ENCODE peak calls at places on chromosomes 12 and 14, in ten cellular contexts. Z, U, E, C, R, D, T, H, A and N are unnamed samples.

GRCh38 chr12:11668611-11669010 is 19.1 kb downstream of the ETV6 start:
- DNase-seq in U (no peak), C (no peak), D (no peak), H (no peak), A (no peak), E (no peak), Z (no peak), T (no peak), R (no peak), N (no peak)

GRCh38 chr12:69254046-69254445 is 14.7 kb downstream of the CPSF6 start:
- DNase-seq in H (no peak), R (no peak), U (no peak), T (no peak), C (no peak), D (peak; percentile 22), E (no peak), A (no peak), Z (no peak), N (no peak)

GRCh38 chr12:92424338-92424737 is 278.5 kb upstream of the PLEKHG7 start:
- DNase-seq in A (no peak), C (no peak), Z (no peak), H (no peak), R (no peak), U (no peak), E (no peak), D (no peak), T (no peak), N (no peak)

GRCh38 chr14:60133487-60133886 is 31.7 kb downstream of the DHRS7 start:
- DNase-seq in C (no peak), D (no peak), Z (no peak), U (no peak), A (no peak), E (no peak), H (no peak), R (no peak), T (no peak), N (no peak)

GRCh38 chr12:110619534-110619953 is 5.6 kb downstream of the TCTN1 start:
- DNase-seq in A (no peak), E (no peak), Z (no peak), H (no peak), C (no peak), R (peak; percentile 36), D (no peak), T (no peak), U (no peak), N (no peak)

GRCh38 chr14:95363468-95363954 is 43.8 kb upstream of the CLMN start:
- DNase-seq in H (no peak), A (no peak), D (no peak), E (no peak), Z (no peak), U (no peak), T (no peak), C (no peak), R (no peak), N (no peak)

GRCh38 chr14:21320913-21321312 is 41.0 kb downstream of the RPGRIP1 start:
- DNase-seq in H (no peak), U (no peak), Z (no peak), R (no peak), E (no peak), C (no peak), A (no peak), D (no peak), T (no peak), N (no peak)

GRCh38 chr12:49550853-49551252 is 12.0 kb downstream of the KCNH3 start:
- DNase-seq in E (no peak), D (no peak), C (no peak), A (peak; percentile 44), Z (peak; percentile 43), R (no peak), U (no peak), T (no peak), H (no peak), N (peak; percentile 10)

GRCh38 chr14:89598548-89599186 is 181.6 kb upstream of the FOXN3 start:
- DNase-seq in H (no peak), C (no peak), A (no peak), T (no peak), D (no peak), Z (no peak), R (no peak), U (no peak), E (no peak), N (no peak)

GRCh38 chr12:120658286-120659150 is 18.1 kb downstream of the CABP1 start:
- DNase-seq in T (no peak), D (no peak), Z (no peak), R (no peak), H (no peak), U (no peak), A (no peak), E (no peak), C (no peak), N (no peak)

GRCh38 chr14:68563256-68564131 is 229.4 kb downstream of the ZFP36L1 start:
- DNase-seq in H (no peak), E (no peak), R (no peak), D (peak; percentile 32), U (no peak), T (peak; percentile 70), A (no peak), Z (peak; percentile 40), C (no peak), N (no peak)

GRCh38 chr14:94405481-94405880 is 17.1 kb upstream of the SERPINA1 start:
- DNase-seq in A (no peak), C (no peak), T (no peak), Z (no peak), H (no peak), U (no peak), R (no peak), E (no peak), D (no peak), N (no peak)

GRCh38 chr14:68682166-68683103 is 110.4 kb downstream of the ZFP36L1 start:
- DNase-seq in U (no peak), A (peak; percentile 79), R (peak; percentile 28), T (peak; percentile 74), Z (no peak), H (peak; percentile 83), E (no peak), D (peak; percentile 85), C (no peak), N (no peak)